ENCODE peak calls at places on chromosomes 4 and X, in eight cellular contexts. Y is PC-3; L is left ventricle myocardium inferior; M is uterus; O is activated CD8-positive, alpha-beta T cell treated with anti-CD3 and anti-CD28 coated beads for 36 hours; W is adrenal gland; D is B cell; B is Calu3. E is an unnamed sample.
A peak's percentile ranks its signal among the peaks of the same experiment; 100 is the strongest.

GRCh38 chr4:105765690-105766407 is 57.3 kb downstream of the GSTCD start:
- DNase-seq in Y (peak; percentile 85), L (no peak), M (no peak), O (no peak), W (peak; percentile 27), D (no peak), B (peak; percentile 53), E (no peak)

GRCh38 chrX:143664302-143664701 is 28.4 kb upstream of the SLITRK4 start:
- DNase-seq in Y (peak; percentile 53), L (no peak), M (no peak), O (no peak), W (no peak), D (no peak), B (no peak), E (no peak)

GRCh38 chr4:185847352-185848078 is 35.5 kb upstream of the SORBS2 start:
- DNase-seq in Y (peak; percentile 13), L (peak; percentile 76), M (no peak), O (no peak), W (no peak), D (no peak), B (no peak), E (no peak)

GRCh38 chrX:44904542-44905115 is 31.6 kb downstream of the KDM6A start:
- DNase-seq in Y (no peak), L (no peak), M (no peak), O (no peak), W (no peak), D (no peak), B (no peak), E (no peak)

GRCh38 chrX:22135994-22136684 is 104.0 kb downstream of the PHEX start:
- DNase-seq in Y (peak; percentile 83), L (no peak), M (no peak), O (peak; percentile 24), W (peak; percentile 57), D (peak; percentile 59), B (peak; percentile 43), E (no peak)

GRCh38 chrX:116267511-116268040 is 97.0 kb downstream of the AGTR2 start:
- DNase-seq in Y (no peak), L (no peak), M (no peak), O (no peak), W (no peak), D (no peak), B (no peak), E (no peak)

GRCh38 chrX:150058728-150059127 is 120.4 kb upstream of the EOLA2 start:
- DNase-seq in Y (peak; percentile 34), L (no peak), M (no peak), O (no peak), W (no peak), D (no peak), B (no peak), E (no peak)

GRCh38 chr4:81003549-81004240 is 26.8 kb upstream of the BMP3 start:
- DNase-seq in Y (no peak), L (no peak), M (no peak), O (no peak), W (no peak), D (peak; percentile 17), B (no peak), E (peak; percentile 22)

GRCh38 chrX:72262077-72262476 is 15.0 kb downstream of the RPS4X start:
- DNase-seq in Y (no peak), L (no peak), M (no peak), O (no peak), W (no peak), D (no peak), B (peak; percentile 11), E (no peak)

GRCh38 chr4:87078987-87079469 is 141.4 kb downstream of the KLHL8 start:
- DNase-seq in Y (no peak), L (peak; percentile 38), M (peak; percentile 50), O (no peak), W (peak; percentile 50), D (no peak), B (no peak), E (no peak)

GRCh38 chr4:87077834-87078585 is 142.4 kb downstream of the KLHL8 start:
- DNase-seq in Y (no peak), L (no peak), M (no peak), O (no peak), W (no peak), D (no peak), B (no peak), E (no peak)

GRCh38 chr4:87075876-87076275 is 141.1 kb downstream of the AFF1 start:
- DNase-seq in Y (no peak), L (no peak), M (no peak), O (no peak), W (no peak), D (no peak), B (no peak), E (no peak)

GRCh38 chr4:87073570-87074470 is 139.0 kb downstream of the AFF1 start:
- DNase-seq in Y (peak; percentile 79), L (peak; percentile 47), M (no peak), O (peak; percentile 91), W (peak; percentile 34), D (peak; percentile 67), B (no peak), E (peak; percentile 32)

DNA sequence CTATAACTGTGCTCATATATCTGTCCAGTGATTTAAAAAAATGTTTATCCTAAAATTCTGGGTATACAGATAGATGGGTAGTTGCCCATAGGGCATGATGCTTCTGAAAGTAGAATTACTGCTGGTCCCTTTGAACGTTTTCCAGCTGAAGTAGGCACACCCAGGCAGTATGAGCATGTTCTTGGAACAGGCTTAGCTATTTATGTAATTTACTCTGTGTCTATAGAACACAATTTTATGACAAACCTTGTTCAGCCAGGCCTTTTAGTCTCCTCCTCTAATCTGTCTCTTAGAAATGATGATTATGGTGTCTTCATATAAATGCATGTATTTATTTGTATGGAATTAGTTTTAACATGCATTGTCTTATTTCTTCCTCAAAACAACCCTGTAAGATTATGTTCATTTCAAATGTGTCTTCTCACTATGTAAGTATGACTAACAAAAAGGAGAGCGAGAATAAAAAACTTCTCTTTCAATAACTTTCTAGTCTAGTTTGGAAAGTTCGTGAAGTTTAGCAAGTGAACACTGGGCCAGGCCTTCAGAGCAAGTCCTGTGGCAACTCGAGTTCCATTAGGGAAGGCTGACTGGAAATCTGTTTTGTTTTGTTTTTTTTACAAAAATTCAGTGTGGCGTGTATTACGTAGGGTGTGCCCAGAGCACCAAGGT is 142.0 kb downstream of the AFF1 start:
- DNase-seq in Y (no peak), L (no peak), M (no peak), O (no peak), W (no peak), D (no peak), B (no peak), E (no peak)
- TF ChIP-seq CTCF in Y (no peak), L (no peak), M (no peak), O (no peak), W (no peak), D (no peak), B (no peak), E (no peak)

DNA sequence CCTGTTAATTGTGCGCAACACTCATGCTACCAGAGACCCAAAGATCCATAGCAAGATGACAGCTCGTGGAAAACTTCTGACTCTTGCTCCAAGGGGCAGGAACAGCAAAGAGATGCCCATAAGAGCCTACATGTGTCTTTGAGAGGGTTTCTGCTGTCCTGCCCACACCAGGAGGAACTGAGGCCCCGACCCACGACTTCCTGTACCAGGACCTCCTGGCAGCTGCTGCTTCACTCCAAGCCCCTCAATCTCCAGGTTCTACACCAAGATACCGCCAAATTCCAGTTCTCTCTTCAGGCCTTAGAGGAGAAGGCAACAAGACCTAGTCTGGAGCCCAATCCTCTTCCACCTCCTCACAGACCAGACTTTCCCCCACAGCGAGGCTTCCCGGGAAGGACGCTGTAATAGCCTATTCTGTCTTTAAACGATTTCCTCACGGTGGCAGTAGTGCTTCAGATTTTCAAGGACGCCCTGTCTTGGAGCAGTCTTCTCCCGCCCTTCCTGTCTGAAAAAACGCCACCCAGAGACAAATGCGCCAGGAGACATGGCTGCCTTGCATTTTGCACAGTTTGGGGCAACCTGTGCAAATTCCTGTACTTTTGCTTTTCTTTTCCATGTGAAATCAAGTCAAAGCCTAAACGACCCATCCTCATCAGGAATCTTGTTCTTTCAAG is 230.2 kb upstream of the STK26 start:
- DNase-seq in Y (peak; percentile 43), L (no peak), M (peak; percentile 89), O (no peak), W (peak; percentile 91), D (peak; percentile 92), B (no peak), E (no peak)
- TF ChIP-seq CTCF in Y (peak; percentile 31), L (peak; percentile 34), M (peak; percentile 40), O (no peak), W (no peak), D (no peak), B (no peak), E (no peak)

DNA sequence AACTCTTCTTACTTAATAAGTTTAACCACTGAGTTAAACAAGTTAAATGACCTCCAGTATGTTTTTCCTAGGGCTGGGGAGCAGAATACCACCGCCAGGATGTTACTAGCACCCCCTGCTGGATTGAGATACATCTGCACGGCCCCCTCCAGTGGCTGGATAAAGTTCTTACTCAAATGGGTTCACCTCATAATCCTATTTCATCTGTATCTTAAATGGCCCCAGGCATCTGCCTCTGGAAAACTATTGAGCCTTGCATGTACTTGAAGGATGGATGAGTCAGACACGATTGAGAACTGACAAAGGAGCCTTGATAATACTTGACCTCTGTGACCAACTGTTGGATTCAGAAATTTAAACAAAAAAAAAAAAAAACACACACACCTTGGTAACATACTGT is 61.5 kb upstream of the MMAA start:
- DNase-seq in Y (peak; percentile 86), L (peak; percentile 41), M (peak; percentile 46), O (peak; percentile 72), W (peak; percentile 50), D (peak; percentile 52), B (peak; percentile 62), E (peak; percentile 32)
- TF ChIP-seq CTCF in Y (peak; percentile 99), L (peak; percentile 95), M (peak; percentile 70), O (peak; percentile 88), W (peak; percentile 88), D (peak; percentile 86), B (peak; percentile 70), E (peak; percentile 83)

DNA sequence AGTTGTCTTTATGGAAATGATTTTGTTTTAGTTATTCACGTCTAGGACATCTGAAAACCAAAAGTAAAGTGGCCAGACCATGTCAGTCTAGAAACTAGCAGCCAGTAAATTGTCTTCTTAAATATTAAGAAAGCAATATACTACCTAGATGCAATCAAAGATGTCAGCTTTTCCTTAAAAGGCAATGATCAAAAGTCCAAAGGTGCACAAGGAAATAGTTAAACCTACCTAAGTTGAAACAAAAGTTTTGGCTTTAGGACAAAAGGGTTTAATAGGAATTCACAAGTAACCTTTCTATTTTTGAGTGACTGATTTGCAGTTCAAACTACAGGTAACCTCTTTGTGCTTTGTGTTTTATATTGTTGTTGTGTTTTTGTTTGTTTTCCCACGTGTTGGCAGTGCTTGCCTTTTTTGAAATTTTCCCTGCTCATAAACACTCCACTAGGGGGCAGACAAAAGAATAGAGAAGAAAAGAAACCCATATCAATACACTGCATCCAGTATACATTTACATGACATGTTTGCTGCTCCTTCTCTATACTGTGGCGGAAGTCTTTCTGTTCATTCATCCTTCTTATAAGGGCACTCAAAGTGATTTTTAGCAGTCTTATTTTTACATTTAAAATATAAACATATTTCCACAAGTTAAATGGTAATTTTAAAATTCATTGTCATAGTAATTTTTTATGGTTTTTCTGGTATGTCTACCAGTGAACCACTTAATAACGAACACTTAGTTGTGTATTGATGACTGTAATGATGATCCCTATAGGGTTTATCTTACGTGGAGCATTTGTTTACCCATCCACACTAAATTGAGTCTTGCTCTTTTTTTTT is 62.7 kb downstream of the GAB1 start:
- DNase-seq in Y (peak; percentile 75), L (no peak), M (no peak), O (no peak), W (no peak), D (peak; percentile 50), B (peak; percentile 17), E (no peak)
- TF ChIP-seq CTCF in Y (peak; percentile 92), L (peak; percentile 74), M (peak; percentile 44), O (peak; percentile 82), W (peak; percentile 55), D (peak; percentile 81), B (peak; percentile 21), E (peak; percentile 75)

E was measured in natural killer cell.